ENCODE peak calls at places on chromosomes 11 and 22, in nine cellular contexts. D, C, U, V, K, L, N, F and G are unnamed samples.

GRCh38 chr22:23591203-23591791 is 11.2 kb upstream of the IGLL1 start:
- DNase-seq in N (peak; percentile 46), C (peak; percentile 70), D (peak; percentile 69), U (no peak), F (peak; percentile 55), K (peak; percentile 43), L (peak; percentile 56), V (peak; percentile 11), G (peak; percentile 66)

GRCh38 chr11:28521075-28521474 is 412.9 kb downstream of the METTL15 start:
- DNase-seq in V (no peak), L (no peak), N (no peak), F (no peak), D (no peak), U (no peak), K (no peak), C (no peak), G (no peak)

GRCh38 chr11:93945596-93945995 is 75.6 kb upstream of the HEPHL1 start:
- DNase-seq in N (peak; percentile 26), U (no peak), V (no peak), F (no peak), L (no peak), K (no peak), C (no peak), D (no peak), G (no peak)

GRCh38 chr11:65493367-65494176 is 5.3 kb upstream of the MALAT1 start:
- DNase-seq in F (peak; percentile 90), K (peak; percentile 84), L (no peak), U (peak; percentile 89), D (peak; percentile 99), V (peak; percentile 85), C (peak; percentile 93), N (peak; percentile 91), G (no peak)

GRCh38 chr11:75802022-75802912 is 12.7 kb upstream of the UVRAG start:
- DNase-seq in N (no peak), K (no peak), C (no peak), F (no peak), L (no peak), U (no peak), V (no peak), D (no peak), G (no peak)

GRCh38 chr11:15158351-15159015 is 43.8 kb downstream of the INSC start:
- DNase-seq in V (no peak), C (peak; percentile 87), N (peak; percentile 59), F (no peak), L (no peak), K (no peak), U (no peak), D (peak; percentile 87), G (no peak)

GRCh38 chr22:36194971-36195370 is 6.6 kb downstream of the APOL4 start:
- DNase-seq in V (peak; percentile 49), L (no peak), F (peak; percentile 45), N (peak; percentile 70), U (no peak), K (peak; percentile 39), C (peak; percentile 82), D (peak; percentile 85), G (peak; percentile 34)

GRCh38 chr11:107591098-107591445 is at the start of gene ELMOD1:
- DNase-seq in U (no peak), D (peak; percentile 17), V (no peak), C (peak; percentile 48), L (peak; percentile 25), N (peak; percentile 3), F (peak; percentile 29), K (peak; percentile 64), G (peak; percentile 63)

GRCh38 chr22:21587803-21588611 is 20.5 kb downstream of the UBE2L3 start:
- DNase-seq in U (no peak), L (peak; percentile 27), V (no peak), K (no peak), D (peak; percentile 17), F (no peak), C (peak; percentile 66), N (no peak), G (no peak)

GRCh38 chr22:49826603-49827306 is 918 bp downstream of the BRD1 start:
- DNase-seq in K (peak; percentile 61), C (peak; percentile 55), F (peak; percentile 47), L (peak; percentile 53), N (peak; percentile 35), V (no peak), U (no peak), D (peak; percentile 41), G (no peak)

GRCh38 chr22:40018051-40018450 is 23.3 kb downstream of the FAM83F start:
- DNase-seq in U (no peak), L (no peak), D (no peak), C (no peak), N (no peak), K (no peak), F (no peak), V (no peak), G (no peak)

GRCh38 chr11:129694538-129694937 is 121.1 kb upstream of the TMEM45B start:
- DNase-seq in K (no peak), C (no peak), D (no peak), U (no peak), L (no peak), N (no peak), V (no peak), F (peak; percentile 38), G (no peak)

GRCh38 chr22:27726726-27727449 is 74.7 kb downstream of the MN1 start:
- DNase-seq in F (peak; percentile 35), K (peak; percentile 62), D (peak; percentile 93), V (peak; percentile 96), U (peak; percentile 55), C (peak; percentile 79), N (peak; percentile 68), L (no peak), G (no peak)

GRCh38 chr11:66112640-66113098 is 42.6 kb downstream of the PACS1 start:
- DNase-seq in U (no peak), K (no peak), C (peak; percentile 80), L (no peak), F (no peak), D (peak; percentile 88), V (no peak), N (peak; percentile 71), G (no peak)

GRCh38 chr11:65718964-65719492 is 1.6 kb downstream of the RNASEH2C start:
- DNase-seq in D (peak; percentile 37), C (peak; percentile 11), V (no peak), K (peak; percentile 44), L (no peak), U (no peak), F (no peak), N (peak; percentile 5), G (no peak)

GRCh38 chr11:70535191-70535971 is 137.1 kb downstream of the CTTN start:
- DNase-seq in L (no peak), V (no peak), C (no peak), D (no peak), U (no peak), K (no peak), F (no peak), N (no peak), G (no peak)

GRCh38 chr22:46410291-46410808 is 74.8 kb downstream of the TRMU start:
- DNase-seq in V (no peak), U (no peak), N (no peak), F (no peak), D (no peak), L (no peak), K (no peak), C (no peak), G (no peak)
- TF ChIP-seq CTCF in V (no peak), U (no peak), N (no peak), F (no peak), D (no peak), L (no peak), K (no peak), C (no peak), G (no peak)

GRCh38 chr11:6022954-6023353 is 7.6 kb downstream of the OR56A1 start:
- DNase-seq in D (peak; percentile 65), U (no peak), L (no peak), C (peak; percentile 56), N (peak; percentile 19), V (no peak), F (no peak), K (no peak), G (no peak)
- TF ChIP-seq CTCF in D (peak; percentile 40), U (no peak), L (no peak), C (peak; percentile 58), N (peak; percentile 23), V (peak; percentile 38), F (peak; percentile 41), K (peak; percentile 46), G (peak; percentile 70)

GRCh38 chr11:134046681-134047449 is 22.0 kb upstream of the JAM3 start:
- DNase-seq in K (no peak), U (no peak), D (no peak), F (no peak), L (no peak), C (no peak), N (no peak), V (no peak), G (no peak)

GRCh38 chr11:134048028-134048427 is 20.8 kb upstream of the JAM3 start:
- DNase-seq in D (no peak), C (no peak), L (no peak), F (no peak), K (no peak), V (no peak), N (no peak), U (no peak), G (no peak)

GRCh38 chr11:134047586-134047999 is 21.3 kb upstream of the JAM3 start:
- DNase-seq in U (peak; percentile 79), L (no peak), D (peak; percentile 95), K (peak; percentile 84), V (peak; percentile 81), C (peak; percentile 87), N (peak; percentile 58), F (peak; percentile 67), G (no peak)

GRCh38 chr11:134044514-134045284 is 24.2 kb upstream of the JAM3 start:
- DNase-seq in C (no peak), D (no peak), N (no peak), F (no peak), K (no peak), V (no peak), L (no peak), U (no peak), G (no peak)

DNA sequence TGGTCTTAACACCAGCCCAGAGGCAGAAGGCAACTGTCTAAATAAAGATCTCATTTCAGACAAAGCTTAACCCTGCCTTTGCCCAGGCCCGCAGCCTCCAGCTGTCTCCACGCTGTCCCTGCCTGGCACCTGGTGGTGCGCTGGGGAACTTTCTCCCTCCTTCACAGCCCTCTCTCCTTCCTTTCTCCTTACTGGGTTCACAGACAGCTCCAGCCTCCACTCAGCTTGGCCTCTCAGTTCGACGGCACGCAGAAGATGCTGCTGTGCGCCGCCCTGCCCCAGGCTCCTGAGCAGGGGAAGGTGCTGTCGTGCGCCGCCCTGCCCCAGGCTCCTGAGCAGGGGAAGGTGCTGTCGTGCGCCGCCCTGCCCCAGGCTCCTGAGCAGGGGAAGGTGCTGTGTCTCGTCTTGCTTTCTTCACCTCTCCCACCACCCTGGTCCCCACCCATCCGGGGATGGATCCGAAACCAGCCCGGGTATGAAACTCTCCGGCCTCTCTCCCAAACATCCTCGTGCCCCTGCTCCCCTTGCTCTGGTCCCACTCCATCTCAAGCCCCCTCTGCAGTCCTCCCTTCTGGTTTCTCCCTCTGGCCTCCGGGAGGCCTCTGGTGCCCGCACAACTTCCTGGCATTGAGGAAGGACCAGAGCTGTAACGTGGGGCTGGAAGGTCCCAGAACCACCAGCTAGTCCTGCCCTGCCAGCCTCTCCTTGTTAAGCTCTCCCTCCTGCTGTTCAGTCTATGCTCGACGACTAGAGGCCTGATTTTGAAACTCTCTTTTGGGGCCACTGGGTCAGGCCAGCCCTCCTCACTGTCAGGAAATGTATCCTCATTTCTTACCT is 22.9 kb upstream of the JAM3 start:
- DNase-seq in D (no peak), V (no peak), F (no peak), K (no peak), N (no peak), U (no peak), C (peak; percentile 31), L (no peak), G (no peak)
- TF ChIP-seq CTCF in D (peak; percentile 21), V (peak; percentile 25), F (no peak), K (peak; percentile 82), N (peak; percentile 44), U (no peak), C (peak; percentile 54), L (no peak), G (peak; percentile 48)

GRCh38 chr11:45485070-45485716 is 180.2 kb downstream of the CHST1 start:
- DNase-seq in C (no peak), D (no peak), U (no peak), K (no peak), F (no peak), L (no peak), N (no peak), V (no peak), G (no peak)
- TF ChIP-seq CTCF in C (no peak), D (no peak), U (no peak), K (no peak), F (no peak), L (no peak), N (no peak), V (no peak), G (peak; percentile 31)